ENCODE peak calls at places on chromosomes 11 and 22, in eight cellular contexts. J, A, F, V, K, Q, L and N are unnamed samples.

GRCh38 chr11:120191058-120191457 is 19.8 kb upstream of the OAF start:
- DNase-seq in J (no peak), A (no peak), Q (no peak), K (no peak), L (no peak), V (no peak), F (no peak), N (no peak)

GRCh38 chr11:124950606-124951330 is 3.2 kb upstream of the CCDC15 start:
- DNase-seq in F (no peak), Q (no peak), V (no peak), A (no peak), J (no peak), K (no peak), L (no peak), N (no peak)

GRCh38 chr11:76410771-76411423 is 29.8 kb downstream of the GVQW3 start:
- DNase-seq in J (no peak), K (no peak), V (no peak), A (no peak), Q (no peak), F (no peak), L (no peak), N (peak)

GRCh38 chr22:50627914-50628542 is at the start of gene ARSA:
- DNase-seq in K (peak), F (peak), L (peak), Q (peak), A (peak), V (peak), J (no peak), N (peak)

GRCh38 chr22:23225724-23226496 is 45.6 kb downstream of the BCR start:
- DNase-seq in F (no peak), V (no peak), K (peak), A (peak), J (no peak), Q (peak), L (peak), N (peak)

GRCh38 chr11:44886765-44887164 is 63.9 kb downstream of the TP53I11 start:
- DNase-seq in V (no peak), A (no peak), L (no peak), F (peak), J (no peak), K (peak), Q (no peak), N (no peak)

GRCh38 chr22:37330200-37331033 is 48.1 kb downstream of the CYTH4 start:
- DNase-seq in J (peak), V (peak), F (peak), K (peak), A (peak), Q (peak), L (peak), N (no peak)

GRCh38 chr11:832529-833113 is at the start of gene CD151:
- DNase-seq in V (peak), L (no peak), Q (peak), A (peak), K (peak), J (no peak), F (peak), N (no peak)

GRCh38 chr11:34271727-34272126 is 86.1 kb downstream of the ABTB2 start:
- DNase-seq in F (no peak), V (no peak), K (no peak), J (no peak), Q (no peak), A (no peak), L (no peak), N (no peak)

GRCh38 chr11:910044-910588 is 494 bp downstream of the CHID1 start:
- DNase-seq in V (no peak), J (no peak), A (no peak), F (no peak), L (no peak), K (peak), Q (no peak), N (no peak)

GRCh38 chr11:2731285-2732125 is 31.7 kb upstream of the KCNQ1OT1 start:
- DNase-seq in V (no peak), A (no peak), L (no peak), F (no peak), Q (no peak), J (no peak), K (no peak), N (no peak)

GRCh38 chr11:128463975-128464374 is 123.4 kb downstream of the ETS1 start:
- DNase-seq in V (no peak), A (no peak), Q (no peak), K (peak), J (no peak), L (no peak), F (peak), N (no peak)

GRCh38 chr11:66568124-66568916 is at the start of gene CTSF:
- DNase-seq in F (peak), V (peak), Q (peak), J (no peak), K (peak), A (peak), L (peak), N (peak)

GRCh38 chr11:69799582-69799981 is 19.6 kb downstream of the FGF3 start:
- DNase-seq in A (peak), F (peak), J (peak), K (peak), Q (peak), L (peak), V (peak), N (no peak)

GRCh38 chr11:66312549-66313320 is 4.1 kb downstream of the CD248 start:
- DNase-seq in V (peak), K (peak), L (peak), A (peak), J (peak), Q (peak), F (peak), N (peak)

GRCh38 chr11:8019671-8020597 is 32.8 kb downstream of the EIF3F start:
- DNase-seq in F (peak), V (peak), A (peak), J (no peak), K (peak), Q (no peak), L (peak), N (peak)

GRCh38 chr11:64874308-64874707 is 4.1 kb downstream of the EHD1 start:
- DNase-seq in F (peak), K (peak), L (no peak), A (peak), J (no peak), V (no peak), Q (no peak), N (no peak)

GRCh38 chr22:20463324-20464095 is 25.9 kb upstream of the SCARF2 start:
- DNase-seq in Q (no peak), K (no peak), V (no peak), A (no peak), L (no peak), J (no peak), F (no peak), N (peak)

GRCh38 chr11:766106-766940 is 11.0 kb downstream of the GATD1 start:
- DNase-seq in A (no peak), Q (no peak), K (no peak), J (no peak), V (no peak), F (no peak), L (no peak), N (no peak)

GRCh38 chr22:17783773-17784480 is 9.7 kb upstream of the BID start:
- DNase-seq in K (no peak), J (no peak), A (no peak), F (no peak), L (no peak), V (no peak), Q (no peak), N (no peak)

GRCh38 chr11:13140028-13140870 is 131.1 kb downstream of the RASSF10 start:
- DNase-seq in F (peak), K (peak), A (peak), V (no peak), L (peak), J (no peak), Q (peak), N (peak)

GRCh38 chr11:95451682-95452081 is 220.7 kb upstream of the SESN3 start:
- DNase-seq in K (peak), A (peak), Q (peak), F (peak), J (no peak), L (no peak), V (no peak), N (no peak)

GRCh38 chr22:35319244-35319985 is 19.7 kb downstream of the TOM1 start:
- DNase-seq in J (no peak), L (no peak), F (no peak), Q (no peak), K (no peak), V (no peak), A (no peak), N (no peak)

GRCh38 chr11:11036185-11037161 is 178.6 kb upstream of the ZBED5 start:
- DNase-seq in A (peak), Q (peak), K (peak), L (peak), V (peak), J (peak), F (peak), N (no peak)

GRCh38 chr22:48968201-48968959 is 859.3 kb downstream of the BRD1 start:
- DNase-seq in A (no peak), K (no peak), L (peak), Q (peak), V (peak), F (no peak), J (peak), N (no peak)

GRCh38 chr11:1194977-1195689 is 27.7 kb upstream of the MUC5B start:
- DNase-seq in A (no peak), F (no peak), L (no peak), V (no peak), Q (no peak), J (no peak), K (no peak), N (peak)

GRCh38 chr11:68042219-68043028 is 3.6 kb downstream of the TCIRG1 start:
- DNase-seq in A (no peak), L (no peak), F (no peak), Q (no peak), K (no peak), J (no peak), V (no peak), N (peak)

GRCh38 chr22:49051491-49052022 is 776.1 kb downstream of the BRD1 start:
- DNase-seq in J (no peak), V (no peak), F (no peak), Q (no peak), L (no peak), K (no peak), A (no peak), N (no peak)

GRCh38 chr11:117830674-117831351 is 6.3 kb upstream of the FXYD2 start:
- DNase-seq in J (no peak), K (no peak), F (no peak), V (peak), L (peak), A (no peak), Q (no peak), N (peak)
- H3K9ac ChIP-seq in J (no peak), K (no peak), F (no peak), V (no peak), L (no peak), A (no peak), Q (no peak), N (peak)

GRCh38 chr11:57438345-57439280 is 11.7 kb upstream of the SLC43A3 start:
- DNase-seq in Q (no peak), A (no peak), J (no peak), F (no peak), L (no peak), K (no peak), V (no peak), N (no peak)

GRCh38 chr11:57439786-57440185 is 12.9 kb upstream of the SLC43A3 start:
- DNase-seq in A (no peak), V (no peak), L (no peak), F (no peak), J (no peak), Q (no peak), K (no peak), N (no peak)

GRCh38 chr11:57444362-57445074 is 15.8 kb upstream of the RTN4RL2 start:
- DNase-seq in K (no peak), V (no peak), A (peak), Q (peak), L (peak), J (no peak), F (no peak), N (no peak)

GRCh38 chr11:57436031-57436430 is 9.1 kb upstream of the SLC43A3 start:
- DNase-seq in K (no peak), Q (no peak), J (no peak), F (no peak), A (no peak), V (no peak), L (no peak), N (no peak)

DNA sequence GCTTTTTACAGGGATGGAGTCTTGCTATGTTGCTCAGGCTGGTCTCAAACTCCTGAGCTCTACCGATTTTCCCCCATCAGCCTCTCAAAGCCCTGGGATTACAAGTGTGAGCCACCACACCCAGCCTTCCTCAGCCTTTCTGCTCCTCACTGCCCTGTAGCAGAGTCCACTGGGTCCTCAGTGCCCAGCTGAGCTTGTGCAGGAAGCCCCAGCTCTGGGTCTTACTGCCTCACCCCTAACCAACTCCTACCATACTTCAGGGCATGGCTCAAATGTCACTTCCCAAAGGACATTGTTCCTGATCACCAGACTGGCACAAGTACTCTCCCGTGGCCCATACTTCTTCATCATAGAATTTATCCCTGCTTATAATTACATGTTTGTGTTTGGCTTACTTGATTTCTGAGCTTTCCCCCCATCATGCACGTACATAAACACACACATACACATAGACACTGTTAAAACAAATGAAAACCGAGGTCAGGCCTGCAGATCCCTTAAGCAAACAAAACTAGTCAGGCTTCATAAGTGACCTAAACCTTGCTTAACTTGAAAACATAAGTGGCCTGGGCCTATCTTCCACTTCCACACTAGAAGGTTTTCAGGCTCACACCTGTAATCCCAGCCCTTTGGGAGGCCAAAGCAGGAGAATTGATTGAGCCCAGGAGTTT is 14.0 kb upstream of the SLC43A3 start:
- DNase-seq in V (no peak), Q (peak), J (no peak), F (no peak), A (no peak), K (no peak), L (no peak), N (no peak)
- TF ChIP-seq CTCF in V (no peak), Q (no peak), J (no peak), F (no peak), A (no peak), K (no peak), L (no peak), N (no peak)

DNA sequence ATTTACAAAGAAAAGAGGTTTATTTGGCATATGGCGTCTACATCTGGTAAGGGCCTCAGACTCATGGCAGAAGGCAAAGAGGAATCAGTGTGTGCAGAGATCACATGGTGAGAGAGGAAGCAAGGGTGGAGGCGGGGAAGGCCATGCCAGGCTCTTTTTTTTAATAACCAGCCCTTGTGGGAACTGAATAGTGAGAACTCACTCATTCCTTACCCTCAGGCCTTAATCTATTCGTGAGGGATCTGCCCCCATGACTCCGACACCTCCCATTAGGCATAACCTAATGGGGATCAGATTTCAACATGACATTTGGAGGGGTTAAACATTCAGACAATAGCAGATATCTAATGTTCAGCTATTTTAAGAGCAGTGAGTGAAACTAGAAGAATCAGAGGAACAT is 55.7 kb downstream of the ATM start:
- DNase-seq in F (peak), A (no peak), K (peak), L (no peak), V (peak), J (no peak), Q (no peak), N (no peak)
- H3K9ac ChIP-seq in F (no peak), A (no peak), K (no peak), L (no peak), V (no peak), J (no peak), Q (no peak), N (no peak)

GRCh38 chr11:17350455-17351170 is 987 bp upstream of the NCR3LG1 start:
- DNase-seq in V (no peak), K (no peak), L (no peak), J (no peak), A (no peak), Q (no peak), F (no peak), N (no peak)

GRCh38 chr11:17353228-17354021 is 1.8 kb downstream of the NCR3LG1 start:
- DNase-seq in L (peak), A (peak), V (peak), Q (peak), K (peak), F (peak), J (peak), N (peak)

GRCh38 chr11:17351510-17352176 is at the start of gene NCR3LG1:
- DNase-seq in V (peak), L (peak), A (peak), J (no peak), K (peak), Q (no peak), F (peak), N (peak)

GRCh38 chr11:17352925-17353227 is 1.3 kb downstream of the NCR3LG1 start:
- DNase-seq in A (peak), F (peak), V (peak), Q (peak), L (peak), K (peak), J (no peak), N (peak)

DNA sequence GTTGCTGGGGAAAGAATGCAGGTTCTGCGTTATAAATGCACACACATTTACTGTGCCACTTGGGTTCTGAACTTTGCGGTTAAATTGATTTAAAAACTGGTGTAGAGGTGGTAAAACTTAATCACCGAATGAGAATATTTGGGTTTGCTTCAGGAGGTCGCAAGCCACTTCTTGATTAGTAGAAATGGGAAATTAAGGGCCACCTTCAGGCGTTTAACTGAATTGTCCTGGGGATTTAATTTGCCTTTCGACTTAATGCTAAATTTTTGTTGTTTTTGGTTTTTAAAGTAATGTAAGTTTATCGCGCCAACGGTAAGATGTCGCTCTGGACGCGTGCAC is 460 bp upstream of the NCR3LG1 start:
- DNase-seq in A (no peak), K (no peak), V (no peak), J (no peak), Q (no peak), L (no peak), F (no peak), N (no peak)
- TF ChIP-seq CTCF in A (no peak), K (no peak), V (peak), J (no peak), Q (peak), L (no peak), F (peak), N (no peak)

GRCh38 chr11:133993107-133993506 is 36.3 kb upstream of the IGSF9B start:
- DNase-seq in F (no peak), Q (no peak), J (no peak), L (no peak), K (no peak), A (no peak), V (no peak), N (no peak)

GRCh38 chr11:133988686-133989410 is 32.1 kb upstream of the IGSF9B start:
- DNase-seq in L (no peak), F (no peak), Q (no peak), K (no peak), V (no peak), J (no peak), A (no peak), N (no peak)

GRCh38 chr11:133992121-133992520 is 35.4 kb upstream of the IGSF9B start:
- DNase-seq in J (no peak), A (no peak), V (no peak), K (no peak), L (no peak), F (no peak), Q (no peak), N (no peak)

GRCh38 chr11:133990501-133990900 is 33.7 kb upstream of the IGSF9B start:
- DNase-seq in L (no peak), J (no peak), Q (no peak), A (no peak), V (no peak), K (no peak), F (no peak), N (no peak)

DNA sequence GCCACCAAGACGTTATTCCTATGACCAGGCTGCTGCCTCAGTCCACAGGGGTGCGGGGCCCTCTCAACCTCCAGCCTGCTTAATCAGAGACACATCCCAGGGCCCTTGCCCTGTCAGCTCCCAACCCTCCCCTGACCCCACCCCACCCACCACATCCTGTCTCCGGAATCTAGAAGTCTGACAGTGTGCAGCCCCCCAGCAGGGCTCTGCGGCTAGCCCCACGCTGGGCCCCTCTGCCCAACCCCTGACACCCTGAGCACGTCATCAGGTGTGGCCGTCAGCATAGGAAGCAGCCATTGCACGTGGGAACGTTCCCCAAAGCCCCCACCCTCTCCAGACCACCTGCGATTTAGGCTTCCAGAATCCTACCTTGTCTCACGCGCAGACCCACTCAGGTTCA is 34.3 kb upstream of the IGSF9B start:
- DNase-seq in K (no peak), V (no peak), F (no peak), A (no peak), J (no peak), Q (no peak), L (no peak), N (no peak)
- H3K9ac ChIP-seq in K (no peak), V (no peak), F (no peak), A (no peak), J (no peak), Q (no peak), L (no peak), N (no peak)

DNA sequence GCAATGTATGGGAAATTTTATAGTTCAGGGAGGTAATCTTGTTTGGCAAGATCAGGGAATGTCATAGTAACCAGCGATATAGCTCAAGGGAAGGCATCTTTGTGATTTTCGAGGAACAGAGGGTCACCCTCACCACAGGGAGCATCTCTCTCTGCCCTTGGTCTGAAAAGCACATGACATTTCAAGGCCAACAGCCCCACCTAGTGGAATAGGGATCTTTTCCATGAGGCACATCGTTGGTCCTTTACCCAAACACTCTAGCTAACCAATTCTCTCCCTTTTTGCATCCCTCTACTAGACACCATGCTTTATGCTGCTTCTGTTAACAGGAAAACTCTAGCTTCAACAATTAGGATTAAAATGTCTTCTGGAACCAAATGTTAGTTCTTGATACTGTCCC is 179.0 kb downstream of the GRM5 start:
- DNase-seq in Q (peak), V (peak), A (peak), J (peak), K (no peak), L (peak), F (peak), N (no peak)
- TF ChIP-seq CTCF in Q (peak), V (peak), A (peak), J (peak), K (peak), L (no peak), F (peak), N (no peak)

GRCh38 chr11:117058761-117059233 is 39.4 kb downstream of the SIK3 start:
- DNase-seq in F (peak), Q (no peak), A (no peak), V (no peak), J (no peak), L (no peak), K (peak), N (no peak)

GRCh38 chr11:117061256-117061655 is 37.0 kb downstream of the SIK3 start:
- DNase-seq in Q (no peak), F (no peak), V (no peak), K (no peak), L (no peak), J (no peak), A (no peak), N (no peak)

GRCh38 chr11:117064275-117064674 is 34.0 kb downstream of the SIK3 start:
- DNase-seq in A (peak), F (peak), V (no peak), K (peak), L (no peak), J (no peak), Q (peak), N (no peak)

GRCh38 chr11:117059611-117060010 is 38.6 kb downstream of the SIK3 start:
- DNase-seq in J (no peak), L (no peak), K (no peak), Q (no peak), A (no peak), F (peak), V (no peak), N (no peak)

GRCh38 chr11:117062503-117062902 is 35.7 kb downstream of the SIK3 start:
- DNase-seq in A (no peak), F (no peak), K (no peak), V (no peak), Q (no peak), J (no peak), L (no peak), N (no peak)
- H3K9ac ChIP-seq in A (no peak), F (no peak), K (no peak), V (no peak), Q (no peak), J (no peak), L (no peak), N (no peak)